ENCODE peak calls at places on chromosomes 4 and X, in five cellular contexts. One of them, this sample, is unnamed.

GRCh38 chr4:154464654-154465053 is 26.9 kb downstream of the DCHS2 start:
- DNase-seq in heart right ventricle: no peak
- DNase-seq in Peyer's patch: no peak
- DNase-seq in renal cortical epithelial cell: no peak
- DNase-seq in Right ventricle myocardium superior: no peak
- DNase-seq in this sample: no peak

GRCh38 chr4:149555146-149555545 is 260.5 kb downstream of the IQCM start:
- DNase-seq in heart right ventricle: no peak
- DNase-seq in Right ventricle myocardium superior: no peak
- DNase-seq in renal cortical epithelial cell: peak
- DNase-seq in Peyer's patch: no peak
- DNase-seq in this sample: no peak

GRCh38 chr4:154526151-154526550 is 24.0 kb downstream of the PLRG1 start:
- DNase-seq in Peyer's patch: no peak
- DNase-seq in heart right ventricle: no peak
- DNase-seq in Right ventricle myocardium superior: no peak
- DNase-seq in renal cortical epithelial cell: no peak
- DNase-seq in this sample: no peak

GRCh38 chrX:129545408-129545807 is 5.3 kb downstream of the OCRL start:
- DNase-seq in renal cortical epithelial cell: no peak
- DNase-seq in heart right ventricle: no peak
- DNase-seq in Peyer's patch: no peak
- DNase-seq in Right ventricle myocardium superior: no peak
- DNase-seq in this sample: no peak

GRCh38 chrX:126551306-126551705 is 1.3 kb downstream of the DCAF12L1 start:
- DNase-seq in Right ventricle myocardium superior: no peak
- DNase-seq in renal cortical epithelial cell: no peak
- DNase-seq in heart right ventricle: no peak
- DNase-seq in Peyer's patch: no peak
- DNase-seq in this sample: no peak

GRCh38 chrX:52261463-52262194 is 76.9 kb downstream of the MAGED4 start:
- DNase-seq in Peyer's patch: peak
- DNase-seq in Right ventricle myocardium superior: peak
- DNase-seq in renal cortical epithelial cell: peak
- DNase-seq in heart right ventricle: peak
- DNase-seq in this sample: peak

GRCh38 chr4:20281453-20281852 is 29.7 kb downstream of the SLIT2 start:
- DNase-seq in renal cortical epithelial cell: peak
- DNase-seq in Right ventricle myocardium superior: no peak
- DNase-seq in Peyer's patch: no peak
- DNase-seq in heart right ventricle: no peak
- DNase-seq in this sample: no peak

GRCh38 chr4:94127707-94128328 is 79.8 kb upstream of the SMARCAD1 start:
- DNase-seq in Peyer's patch: no peak
- DNase-seq in renal cortical epithelial cell: peak
- DNase-seq in heart right ventricle: no peak
- DNase-seq in Right ventricle myocardium superior: no peak
- DNase-seq in this sample: no peak

GRCh38 chr4:128379860-128380259 is 92.2 kb upstream of the PGRMC2 start:
- DNase-seq in renal cortical epithelial cell: peak
- DNase-seq in Right ventricle myocardium superior: no peak
- DNase-seq in Peyer's patch: no peak
- DNase-seq in heart right ventricle: no peak
- DNase-seq in this sample: no peak

GRCh38 chr4:122854444-122854843 is 27.8 kb downstream of the FGF2 start:
- DNase-seq in Right ventricle myocardium superior: no peak
- DNase-seq in renal cortical epithelial cell: peak
- DNase-seq in Peyer's patch: no peak
- DNase-seq in heart right ventricle: peak
- DNase-seq in this sample: no peak